ENCODE peak calls at places on chromosome 6, in six cellular contexts. V is stomach; Q is heart left ventricle; O is CD8-positive, alpha-beta T cell; L is cardiac fibroblast; Y is kidney. C is an unnamed sample.

GRCh38 chr6:121442591-121442990 is 7.1 kb downstream of the GJA1 start:
- DNase-seq in V (no peak), Y (no peak), O (no peak), L (peak), Q (peak), C (no peak)

GRCh38 chr6:75922226-75922625 is 150.2 kb downstream of the IMPG1 start:
- DNase-seq in Q (no peak), L (no peak), Y (no peak), O (no peak), V (no peak), C (peak)

GRCh38 chr6:101747160-101747559 is 353.7 kb downstream of the GRIK2 start:
- DNase-seq in Q (no peak), V (no peak), L (peak), O (no peak), Y (no peak), C (no peak)

GRCh38 chr6:144156991-144157390 is 6.7 kb downstream of the STX11 start:
- DNase-seq in V (no peak), Q (no peak), O (no peak), L (no peak), Y (no peak), C (no peak)

GRCh38 chr6:19333936-19334335 is 503.2 kb upstream of the ID4 start:
- DNase-seq in Q (no peak), L (peak), V (no peak), Y (no peak), O (no peak), C (peak)

GRCh38 chr6:50093938-50094272 is 44.2 kb upstream of the DEFB112 start:
- DNase-seq in Q (no peak), V (no peak), O (no peak), Y (no peak), L (no peak), C (no peak)

GRCh38 chr6:145036848-145037567 is 698.3 kb downstream of the EPM2A start:
- DNase-seq in L (peak), O (no peak), Y (no peak), Q (no peak), V (no peak), C (peak)

GRCh38 chr6:35185302-35185681 is 28.5 kb upstream of the SCUBE3 start:
- DNase-seq in V (peak), O (no peak), L (peak), Y (peak), Q (peak), C (peak)

GRCh38 chr6:76776876-76777275 is 686.4 kb downstream of the HTR1B start:
- DNase-seq in Q (no peak), O (no peak), L (no peak), V (no peak), Y (no peak), C (no peak)

GRCh38 chr6:154298297-154298696 is 58.3 kb downstream of the IPCEF1 start:
- DNase-seq in L (peak), Y (no peak), Q (no peak), O (no peak), V (no peak), C (peak)

GRCh38 chr6:136609878-136610706 is 59.9 kb upstream of the MAP7 start:
- DNase-seq in Y (no peak), V (peak), L (peak), O (no peak), Q (peak), C (peak)

GRCh38 chr6:164749126-164749758 is 560.2 kb downstream of the C6orf118 start:
- DNase-seq in Y (peak), V (no peak), Q (no peak), O (no peak), L (peak), C (peak)

GRCh38 chr6:75486850-75487568 is 6.6 kb downstream of the FILIP1 start:
- DNase-seq in L (no peak), Q (no peak), V (no peak), Y (no peak), O (no peak), C (no peak)

GRCh38 chr6:145818796-145819195 is 4.2 kb upstream of the FBXO30 start:
- DNase-seq in V (no peak), O (no peak), Y (no peak), Q (no peak), L (no peak), C (no peak)

GRCh38 chr6:2353412-2354137 is 108.2 kb upstream of the GMDS start:
- DNase-seq in Y (no peak), L (peak), V (peak), Q (peak), O (peak), C (peak)

GRCh38 chr6:166627039-166627874 is at the start of gene RPS6KA2:
- DNase-seq in V (peak), Y (peak), L (peak), O (peak), Q (peak), C (peak)

GRCh38 chr6:166623318-166623717 is 3.7 kb downstream of the RPS6KA2 start:
- DNase-seq in O (no peak), L (peak), Q (no peak), Y (no peak), V (no peak), C (peak)

GRCh38 chr6:166624275-166624674 is 2.8 kb downstream of the RPS6KA2 start:
- DNase-seq in O (no peak), Y (no peak), Q (no peak), L (peak), V (no peak), C (peak)

GRCh38 chr6:166626177-166627038 is 643 bp downstream of the RPS6KA2 start:
- DNase-seq in O (peak), L (peak), Y (peak), V (peak), Q (peak), C (peak)

DNA sequence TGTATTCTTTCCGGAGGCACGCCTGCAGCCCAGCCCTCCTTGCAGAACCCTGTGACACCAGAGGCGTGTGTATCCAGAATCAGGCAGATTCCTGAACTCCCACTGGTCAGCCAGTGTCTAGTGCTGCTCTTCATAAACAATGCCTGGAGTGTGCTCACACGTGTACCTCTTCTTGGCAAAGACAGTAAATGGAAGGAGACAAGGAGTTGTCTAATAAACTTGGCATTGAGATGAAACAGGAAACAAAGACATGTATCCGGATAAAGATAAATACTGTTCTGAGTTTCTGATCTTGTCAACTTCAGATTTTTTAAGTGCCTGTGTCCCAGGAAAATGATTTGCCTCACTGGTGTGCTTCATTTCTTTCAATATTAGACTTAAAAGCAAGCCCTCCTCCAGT is 1.7 kb downstream of the RPS6KA2 start:
- DNase-seq in Y (no peak), O (no peak), V (no peak), Q (no peak), L (peak), C (peak)
- H3K4me3 ChIP-seq in Y (peak), O (no peak), V (peak), Q (no peak), L (peak), C (peak)

GRCh38 chr6:32190946-32191677 is 1.1 kb upstream of the PBX2 start:
- DNase-seq in O (no peak), Q (no peak), L (no peak), Y (peak), V (no peak), C (no peak)

GRCh38 chr6:32189742-32190053 is 304 bp downstream of the PBX2 start:
- DNase-seq in O (no peak), Y (peak), L (no peak), Q (no peak), V (no peak), C (no peak)

GRCh38 chr6:32190054-32190945 is at the start of gene PBX2:
- DNase-seq in Q (peak), V (peak), L (peak), Y (peak), O (peak), C (peak)

GRCh38 chr6:32188381-32189081 is 1.5 kb downstream of the PBX2 start:
- DNase-seq in Q (no peak), V (no peak), O (no peak), Y (peak), L (peak), C (no peak)

DNA sequence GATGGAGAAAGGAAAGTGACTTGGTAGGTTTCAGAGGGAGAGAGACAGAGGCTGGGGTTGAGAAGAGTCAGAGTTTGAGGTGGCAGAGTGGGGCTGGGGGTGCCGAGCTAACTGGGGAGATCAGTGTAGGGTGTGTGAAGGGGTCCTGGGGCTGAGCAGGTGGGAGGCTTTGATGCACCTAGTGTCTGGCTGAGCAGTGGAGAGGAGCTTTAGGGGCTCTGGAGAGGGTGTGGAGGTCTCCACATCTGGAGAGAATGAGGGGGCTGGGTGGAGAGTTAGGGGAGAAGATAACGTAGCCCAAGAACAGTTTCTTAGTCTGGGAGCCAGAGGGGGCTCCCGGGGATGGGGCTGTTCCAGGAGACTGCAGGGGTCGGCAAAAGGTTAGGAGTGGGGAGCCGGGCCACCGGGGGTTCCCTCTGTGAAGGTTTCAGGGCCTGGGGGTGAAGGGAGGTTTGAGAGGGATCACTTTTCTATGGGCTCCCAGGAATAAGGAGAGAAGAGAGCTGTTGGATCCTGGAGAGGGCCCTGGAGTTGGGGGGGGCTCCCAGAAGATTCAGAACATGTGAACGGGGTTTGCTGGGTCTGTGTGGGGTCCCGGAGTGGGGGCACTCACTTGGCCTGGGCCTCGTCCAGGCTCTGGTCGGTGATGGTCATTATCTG is 790 bp downstream of the PBX2 start:
- DNase-seq in O (no peak), L (no peak), Y (peak), V (no peak), Q (no peak), C (no peak)
- H3K4me3 ChIP-seq in O (peak), L (peak), Y (peak), V (peak), Q (peak), C (peak)

DNA sequence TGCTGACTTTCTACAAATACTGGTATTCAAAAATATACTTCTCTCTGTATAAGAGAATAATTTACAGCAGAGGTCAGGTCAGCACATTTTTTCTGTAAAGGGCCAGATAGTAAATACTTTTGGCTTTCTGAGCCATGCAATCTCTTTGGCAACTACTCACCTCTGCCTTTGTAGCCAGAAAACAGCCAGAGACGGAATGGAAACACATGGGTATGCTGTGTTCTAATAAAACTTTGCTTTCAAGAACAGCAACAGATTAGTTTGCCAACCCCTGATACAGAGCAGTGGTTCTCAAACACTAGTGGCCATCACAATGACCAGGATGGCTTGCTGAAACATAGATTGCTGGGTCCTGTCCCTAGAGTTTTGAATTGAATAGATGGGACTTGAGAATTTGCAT is 46.3 kb downstream of the SYCP2L start:
- DNase-seq in Y (no peak), Q (no peak), O (no peak), L (no peak), V (no peak), C (no peak)
- H3K4me3 ChIP-seq in Y (no peak), Q (no peak), O (no peak), L (no peak), V (no peak), C (no peak)

DNA sequence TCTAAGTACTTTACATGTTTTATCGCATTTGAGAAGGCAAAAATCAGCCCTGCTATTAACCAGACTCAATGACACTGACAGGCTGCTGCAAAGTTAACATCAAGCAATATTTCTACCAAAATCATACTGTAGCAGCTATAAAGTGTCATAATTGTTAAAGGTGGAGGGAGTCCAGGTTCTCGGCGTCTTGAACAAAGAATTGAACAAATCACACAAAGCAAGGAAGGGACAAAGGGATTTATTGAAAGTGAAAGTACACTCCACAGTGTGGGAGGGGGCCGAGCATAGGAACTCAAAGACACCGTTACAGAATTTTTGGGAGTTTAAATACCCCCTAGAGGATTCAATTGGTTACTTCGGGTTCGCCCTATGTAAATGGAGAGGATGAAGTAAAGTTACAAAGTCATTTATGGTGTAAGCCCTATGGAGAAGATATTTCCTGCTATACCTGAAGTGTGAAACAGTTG is 12.9 kb upstream of the ZNF391 start:
- DNase-seq in Q (no peak), L (peak), Y (no peak), V (no peak), O (no peak), C (peak)
- H3K4me3 ChIP-seq in Q (no peak), L (no peak), Y (peak), V (peak), O (peak), C (peak)

GRCh38 chr6:159043236-159043635 is 1.6 kb downstream of the TAGAP start:
- DNase-seq in O (no peak), Y (no peak), Q (no peak), L (no peak), V (no peak), C (no peak)
- H3K4me3 ChIP-seq in O (peak), Y (no peak), Q (no peak), L (no peak), V (no peak), C (no peak)

C was measured in fibroblast of mammary gland.